ENCODE peak calls at places on chromosome 3, in nine cellular contexts. T is bronchial epithelial cell, W is AG04449, N is fibroblast of lung, D is fibroblast of mammary gland, R is neural progenitor cell, B is IMR-90, I is cardiac fibroblast, F is lower leg skin. O is an unnamed sample.

GRCh38 chr3:13543251-13543650 is 5.7 kb upstream of the FBLN2 start:
- DNase-seq in I (peak), B (peak), D (peak), N (peak), F (peak), W (no peak), T (peak), R (no peak), O (peak)

GRCh38 chr3:13853256-13853977 is 26.5 kb downstream of the WNT7A start:
- DNase-seq in N (no peak), W (no peak), R (no peak), F (no peak), D (no peak), I (no peak), T (no peak), B (no peak), O (no peak)

GRCh38 chr3:23810342-23811116 is 4.8 kb downstream of the UBE2E1 start:
- DNase-seq in I (peak), W (no peak), F (no peak), T (no peak), R (peak), B (no peak), N (peak), D (no peak), O (peak)

GRCh38 chr3:129506272-129506742 is 22.1 kb upstream of the RHO start:
- DNase-seq in F (no peak), N (no peak), T (no peak), R (no peak), I (no peak), D (no peak), W (no peak), B (no peak), O (no peak)

GRCh38 chr3:117540583-117540982 is 831.0 kb downstream of the TUSC7 start:
- DNase-seq in T (peak), F (no peak), N (no peak), I (no peak), B (peak), D (peak), W (no peak), R (no peak), O (no peak)

GRCh38 chr3:146469206-146470017 is at the start of gene PLSCR2:
- DNase-seq in N (peak), T (peak), B (no peak), I (peak), W (no peak), F (peak), D (peak), R (peak), O (no peak)

GRCh38 chr3:150603888-150604319 is 783 bp downstream of the SELENOT start:
- DNase-seq in R (no peak), W (no peak), N (peak), B (no peak), F (peak), T (no peak), I (no peak), D (no peak), O (no peak)

GRCh38 chr3:145357453-145357852 is 803.5 kb downstream of the PLOD2 start:
- DNase-seq in T (no peak), B (no peak), N (peak), F (no peak), D (peak), W (no peak), R (no peak), I (no peak), O (no peak)

GRCh38 chr3:16319307-16319706 is 54.3 kb downstream of the OXNAD1 start:
- DNase-seq in T (no peak), I (peak), B (no peak), N (no peak), R (peak), W (no peak), F (no peak), D (peak), O (no peak)

GRCh38 chr3:144142151-144142855 is 170.7 kb downstream of the DIPK2A start:
- DNase-seq in R (no peak), N (peak), D (peak), B (peak), W (peak), T (peak), I (peak), F (no peak), O (peak)

GRCh38 chr3:193997228-193998192 is 138.4 kb upstream of the HES1 start:
- DNase-seq in T (no peak), W (no peak), F (no peak), D (no peak), I (no peak), R (no peak), B (no peak), N (no peak), O (peak)

GRCh38 chr3:135057996-135058395 is 262.9 kb downstream of the EPHB1 start:
- DNase-seq in D (no peak), I (no peak), N (no peak), B (no peak), T (no peak), W (no peak), R (no peak), F (no peak), O (no peak)

GRCh38 chr3:177596248-177596821 is 399.1 kb upstream of the TBL1XR1 start:
- DNase-seq in T (peak), W (no peak), F (no peak), B (no peak), D (peak), N (no peak), R (no peak), I (peak), O (no peak)

GRCh38 chr3:73580343-73580742 is 44.4 kb downstream of the PDZRN3 start:
- DNase-seq in T (peak), N (peak), D (peak), B (peak), F (peak), R (no peak), I (peak), W (peak), O (peak)

GRCh38 chr3:71050133-71050520 is 533.4 kb downstream of the FOXP1 start:
- DNase-seq in I (peak), D (peak), B (peak), N (peak), R (no peak), F (no peak), T (no peak), W (no peak), O (peak)

GRCh38 chr3:32956750-32957570 is 5.5 kb downstream of the CCR4 start:
- DNase-seq in I (no peak), N (peak), F (no peak), D (no peak), B (peak), R (no peak), T (no peak), W (no peak), O (peak)

GRCh38 chr3:152508705-152509104 is 240.0 kb downstream of the MBNL1 start:
- DNase-seq in T (peak), B (no peak), W (no peak), D (peak), F (no peak), N (peak), R (no peak), I (peak), O (no peak)

GRCh38 chr3:56747150-56747549 is 54.6 kb downstream of the ARHGEF3 start:
- DNase-seq in F (no peak), R (no peak), I (no peak), W (no peak), T (no peak), N (no peak), D (no peak), B (no peak), O (no peak)

GRCh38 chr3:134318166-134318565 is 56.1 kb downstream of the AMOTL2 start:
- DNase-seq in T (no peak), N (no peak), W (no peak), B (no peak), I (no peak), D (no peak), F (no peak), R (no peak), O (no peak)

GRCh38 chr3:127454968-127455367 is 135.6 kb downstream of the TPRA1 start:
- DNase-seq in I (no peak), T (no peak), F (no peak), R (no peak), D (no peak), N (no peak), B (no peak), W (no peak), O (no peak)

DNA sequence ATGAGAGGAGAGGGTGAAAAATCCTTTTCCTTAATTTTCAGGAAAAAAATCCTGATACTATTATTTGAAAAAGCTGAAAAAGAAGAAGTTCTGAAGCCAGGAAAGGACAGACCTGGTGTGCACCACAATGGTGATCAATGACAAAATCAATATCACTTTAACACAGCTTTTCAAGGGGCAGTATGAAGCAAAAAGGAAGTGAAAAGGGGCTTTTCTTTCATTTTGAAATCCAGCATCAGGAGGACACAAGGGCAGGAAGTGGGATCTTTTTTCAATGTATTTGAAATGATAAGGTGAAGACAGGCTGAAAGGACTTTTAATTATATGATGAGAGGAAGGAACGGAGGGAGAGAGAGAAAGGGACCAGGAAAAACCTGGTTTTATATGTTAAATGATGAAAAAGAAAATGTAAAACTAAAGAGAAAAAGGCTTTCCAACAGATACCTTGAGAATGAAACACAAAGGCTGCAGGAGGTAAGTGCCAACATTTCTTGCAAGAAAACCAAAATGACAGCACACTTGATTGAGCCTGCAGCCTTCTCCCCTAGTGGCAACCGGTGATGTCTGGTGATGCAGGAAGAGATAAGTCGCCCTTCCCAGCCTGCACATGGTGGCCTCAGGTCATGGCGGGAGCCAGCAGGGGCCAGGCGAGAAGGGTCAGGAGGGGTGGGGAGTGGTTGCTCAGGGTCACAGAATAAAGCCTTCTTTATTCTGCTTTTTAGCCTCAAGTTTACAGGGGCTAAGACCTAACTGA is 236.7 kb upstream of the WNT5A start:
- DNase-seq in W (no peak), F (no peak), D (no peak), N (no peak), T (no peak), R (no peak), I (no peak), B (no peak), O (no peak)
- H3K4me3 ChIP-seq in W (no peak), F (no peak), D (no peak), N (no peak), T (no peak), R (no peak), I (no peak), B (no peak), O (no peak)

GRCh38 chr3:115937054-115937453 is 313.7 kb downstream of the GAP43 start:
- DNase-seq in T (peak), R (no peak), W (no peak), N (no peak), B (no peak), I (peak), D (peak), F (no peak), O (no peak)
- TF ChIP-seq CTCF in T (peak), R (peak), W (no peak), N (peak), B (peak), I (peak), D (peak), F (no peak), O (peak)

GRCh38 chr3:182921665-182922355 is 58.5 kb downstream of the DCUN1D1 start:
- DNase-seq in B (peak), W (no peak), D (no peak), F (no peak), N (peak), I (peak), T (no peak), R (no peak), O (peak)
- H3K4me3 ChIP-seq in B (no peak), W (no peak), D (no peak), F (no peak), N (no peak), I (no peak), T (no peak), R (no peak), O (no peak)

GRCh38 chr3:37974928-37975223 is 15.7 kb upstream of the VILL start:
- DNase-seq in B (no peak), N (no peak), W (no peak), T (no peak), R (no peak), F (no peak), I (no peak), D (no peak), O (no peak)
- TF ChIP-seq CTCF in B (no peak), N (no peak), W (no peak), T (no peak), R (peak), F (no peak), I (no peak), D (no peak), O (no peak)

GRCh38 chr3:46934508-46935167 is 41.9 kb downstream of the CCDC12 start:
- DNase-seq in D (peak), N (peak), R (no peak), F (no peak), W (no peak), I (peak), T (peak), B (no peak), O (peak)

GRCh38 chr3:46935989-46936620 is 40.4 kb downstream of the CCDC12 start:
- DNase-seq in F (no peak), D (no peak), I (no peak), W (no peak), R (no peak), B (no peak), N (no peak), T (no peak), O (no peak)

GRCh38 chr3:46934067-46934466 is 42.5 kb downstream of the CCDC12 start:
- DNase-seq in D (no peak), W (no peak), R (no peak), N (no peak), F (no peak), B (no peak), T (no peak), I (no peak), O (no peak)

GRCh38 chr3:46936733-46937250 is 39.8 kb downstream of the CCDC12 start:
- DNase-seq in D (peak), N (no peak), W (no peak), I (peak), T (no peak), F (no peak), R (no peak), B (peak), O (peak)

GRCh38 chr3:46935168-46935858 is 41.2 kb downstream of the CCDC12 start:
- DNase-seq in I (peak), R (peak), F (peak), B (peak), N (peak), D (peak), W (peak), T (peak), O (peak)
- H3K4me3 ChIP-seq in I (no peak), R (no peak), F (no peak), B (no peak), N (no peak), D (no peak), W (no peak), T (no peak), O (no peak)

GRCh38 chr3:28853830-28854229 is 427.0 kb upstream of the RBMS3 start:
- DNase-seq in W (no peak), R (no peak), T (peak), F (no peak), D (peak), N (peak), B (peak), I (peak), O (peak)
- TF ChIP-seq CTCF in W (peak), R (peak), T (no peak), F (no peak), D (peak), N (no peak), B (peak), I (peak), O (no peak)

GRCh38 chr3:169143471-169143870 is 520.0 kb downstream of the MECOM start:
- DNase-seq in T (peak), F (no peak), B (no peak), D (no peak), W (no peak), N (no peak), R (no peak), I (no peak), O (no peak)
- H3K4me3 ChIP-seq in T (peak), F (no peak), B (no peak), D (no peak), W (no peak), N (peak), R (no peak), I (no peak), O (no peak)